ENCODE peak calls at places on chromosomes 16 and 17, in eight cellular contexts. J is left ventricle myocardium inferior, D is heart left ventricle, K is endodermal cell, W is heart right ventricle, T is mucosa of descending colon, H is mammary epithelial cell, X is colonic mucosa. O is an unnamed sample. For H3K4me1, the result is how much of the 10 kb centered on the place peaks cover.

GRCh38 chr17:4232168-4232813 is 31.5 kb downstream of the ANKFY1 start:
- DNase-seq in J (no peak), D (no peak), K (no peak), W (no peak), T (no peak), H (peak), X (no peak), O (no peak)

GRCh38 chr17:7380855-7381683 is at the start of gene TNK1:
- DNase-seq in J (peak), D (peak), K (peak), W (peak), T (peak), H (peak), X (peak), O (peak)

GRCh38 chr17:7673239-7673638 is 14.1 kb downstream of the TP53 start:
- DNase-seq in J (no peak), D (no peak), K (peak), W (no peak), T (peak), H (no peak), X (peak), O (no peak)

GRCh38 chr17:71436479-71436878 is 684.3 kb upstream of the SOX9 start:
- DNase-seq in J (no peak), D (no peak), K (no peak), W (no peak), T (no peak), H (peak), X (no peak), O (no peak)

GRCh38 chr16:75237398-75238131 is 13.9 kb downstream of the BCAR1 start:
- DNase-seq in J (no peak), D (no peak), K (no peak), W (no peak), T (no peak), H (no peak), X (peak), O (no peak)

GRCh38 chr17:8212312-8213180 is 2.2 kb upstream of the AURKB start:
- DNase-seq in J (no peak), D (no peak), K (no peak), W (no peak), T (no peak), H (no peak), X (no peak), O (no peak)

GRCh38 chr17:44738214-44738906 is 20.4 kb upstream of the ADAM11 start:
- DNase-seq in J (no peak), D (no peak), K (peak), W (no peak), T (no peak), H (peak), X (no peak), O (no peak)

GRCh38 chr17:56347646-56348045 is 194.4 kb downstream of the ANKFN1 start:
- DNase-seq in J (no peak), D (no peak), K (no peak), W (no peak), T (no peak), H (no peak), X (no peak), O (no peak)

GRCh38 chr16:3691778-3692177 is 25.5 kb downstream of the TRAP1 start:
- DNase-seq in J (no peak), D (no peak), K (no peak), W (no peak), T (no peak), H (no peak), X (no peak), O (no peak)

GRCh38 chr16:12398029-12398735 is 405.5 kb downstream of the CPPED1 start:
- DNase-seq in J (no peak), D (no peak), K (no peak), W (no peak), T (no peak), H (no peak), X (no peak), O (no peak)

GRCh38 chr16:70715113-70715711 is 29.4 kb upstream of the MTSS2 start:
- DNase-seq in J (peak), D (peak), K (no peak), W (peak), T (no peak), H (peak), X (peak), O (peak)

GRCh38 chr17:77958716-77959215 is 263 bp downstream of the TNRC6C start:
- DNase-seq in J (no peak), D (no peak), K (no peak), W (no peak), T (no peak), H (no peak), X (no peak), O (no peak)
- H3K4me3 ChIP-seq in J (peak), D (peak), K (no peak), W (peak), T (peak), H (peak), X (peak), O (peak)

DNA sequence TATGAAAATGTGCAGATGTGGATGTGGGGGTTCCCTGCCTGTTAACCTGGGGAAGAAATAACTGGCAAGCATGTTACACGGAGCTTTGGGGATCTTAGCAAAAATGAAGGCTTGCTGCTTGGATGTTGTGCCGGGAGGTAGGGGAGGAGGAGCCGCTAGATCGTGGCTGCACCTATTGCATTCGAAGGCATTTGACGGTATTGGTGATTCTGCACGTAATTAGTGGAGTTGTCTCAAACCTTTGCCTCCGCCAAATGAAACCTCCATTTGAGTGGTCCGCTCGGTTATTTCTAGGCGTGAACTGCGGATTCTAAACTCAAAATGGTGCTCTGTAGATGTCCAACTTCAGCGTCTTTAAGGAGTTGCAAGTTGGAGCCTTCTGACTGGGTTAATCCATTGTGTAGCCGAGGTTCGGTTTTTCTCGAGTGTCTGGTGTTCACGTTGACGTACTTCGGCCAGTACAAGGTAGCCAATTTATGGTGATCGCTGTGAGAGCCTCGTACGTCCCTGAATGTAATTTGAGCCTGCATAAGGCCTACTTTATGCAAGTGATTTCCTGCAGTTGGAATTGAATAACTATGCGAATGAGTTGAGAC is 1.5 kb downstream of the TNRC6C start:
- DNase-seq in J (no peak), D (no peak), K (no peak), W (peak), T (peak), H (no peak), X (no peak), O (no peak)
- H3K4me1 ChIP-seq in J (half or more), D (half or more), K (under half), W (half or more), T (under half), H (under half), X (under half), O (under half)

GRCh38 chr17:45977976-45978626 is 20.9 kb upstream of the STH start:
- DNase-seq in J (no peak), D (no peak), K (no peak), W (no peak), T (no peak), H (no peak), X (no peak), O (no peak)
- H3K4me3 ChIP-seq in J (no peak), D (no peak), K (no peak), W (no peak), T (no peak), H (no peak), X (no peak), O (no peak)

GRCh38 chr17:50059256-50059655 is 3.3 kb downstream of the ITGA3 start:
- DNase-seq in J (no peak), D (no peak), K (peak), W (no peak), T (no peak), H (peak), X (no peak), O (peak)

GRCh38 chr17:50058296-50058945 is 2.5 kb downstream of the ITGA3 start:
- DNase-seq in J (no peak), D (peak), K (peak), W (no peak), T (peak), H (no peak), X (no peak), O (no peak)

GRCh38 chr17:50056217-50056960 is 479 bp downstream of the ITGA3 start:
- DNase-seq in J (peak), D (peak), K (peak), W (no peak), T (peak), H (peak), X (peak), O (peak)

GRCh38 chr17:50056961-50057330 is 1.0 kb downstream of the ITGA3 start:
- DNase-seq in J (no peak), D (peak), K (peak), W (no peak), T (peak), H (peak), X (peak), O (no peak)

DNA sequence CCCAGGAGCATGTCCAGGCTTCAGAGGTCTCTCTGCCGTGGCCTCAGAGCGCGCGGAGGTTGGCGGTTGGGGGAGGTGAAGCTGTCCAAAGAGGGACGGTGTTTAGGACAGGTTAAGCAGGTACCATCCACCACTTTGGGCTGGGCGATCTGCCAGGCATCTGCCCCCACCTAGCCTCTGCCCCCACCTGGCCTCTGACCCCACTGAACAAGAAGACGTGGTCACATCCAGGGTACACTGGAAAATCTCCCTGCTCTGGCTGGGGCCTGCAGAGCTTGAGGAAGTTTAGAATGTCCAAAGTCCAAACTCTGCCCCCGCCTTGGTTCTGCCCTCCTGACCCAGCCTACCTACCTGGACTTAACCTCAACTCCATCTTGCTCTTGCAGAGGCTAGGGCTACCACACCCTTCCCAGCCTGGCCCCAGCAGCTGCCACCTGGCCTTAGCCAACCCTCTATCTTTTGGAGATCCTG is 1.6 kb downstream of the ITGA3 start:
- DNase-seq in J (no peak), D (peak), K (peak), W (no peak), T (peak), H (no peak), X (peak), O (peak)
- H3K4me1 ChIP-seq in J (half or more), D (half or more), K (under half), W (half or more), T (half or more), H (half or more), X (under half), O (under half)

DNA sequence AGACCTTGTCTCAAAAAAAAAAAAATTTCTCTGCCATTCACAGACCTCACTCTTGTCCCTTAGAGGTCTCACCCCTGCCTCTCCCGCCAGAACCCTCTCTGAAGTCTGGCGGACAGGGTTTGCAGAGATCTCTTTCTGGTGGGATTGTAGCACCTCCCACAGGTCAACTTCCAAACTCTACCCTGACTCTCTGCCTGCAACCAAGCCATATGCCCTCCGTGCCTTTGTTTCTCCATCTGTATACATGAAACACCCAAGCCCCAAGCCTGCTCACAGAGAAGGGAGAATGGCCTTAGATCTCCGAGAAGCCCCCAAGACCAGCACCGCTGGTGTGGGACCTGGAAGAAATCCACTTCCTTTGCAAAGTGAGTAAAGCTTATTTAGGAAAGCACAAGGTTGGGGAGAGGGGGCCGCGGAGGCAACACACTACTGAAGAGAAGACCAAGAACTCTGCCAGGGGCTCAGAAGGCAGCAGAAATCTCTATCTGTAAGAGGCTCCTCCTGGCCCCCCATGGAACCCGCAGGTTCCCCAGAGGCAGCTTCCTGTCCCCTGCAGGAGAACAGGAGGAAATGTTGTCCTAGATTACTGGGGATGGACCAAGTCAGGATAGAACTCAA is 219.9 kb downstream of the C16orf78 start:
- DNase-seq in J (no peak), D (no peak), K (peak), W (no peak), T (no peak), H (no peak), X (no peak), O (no peak)
- H3K4me3 ChIP-seq in J (no peak), D (no peak), K (no peak), W (no peak), T (no peak), H (no peak), X (no peak), O (no peak)

GRCh38 chr17:1091885-1092284 is 87.9 kb downstream of the ABR start:
- DNase-seq in J (no peak), D (no peak), K (no peak), W (no peak), T (no peak), H (peak), X (no peak), O (no peak)

GRCh38 chr17:1095093-1095852 is 84.5 kb downstream of the ABR start:
- DNase-seq in J (peak), D (peak), K (no peak), W (peak), T (no peak), H (no peak), X (no peak), O (no peak)

GRCh38 chr17:1099242-1099641 is 80.5 kb downstream of the ABR start:
- DNase-seq in J (no peak), D (no peak), K (no peak), W (no peak), T (no peak), H (no peak), X (no peak), O (no peak)

GRCh38 chr17:1094591-1094990 is 85.2 kb downstream of the ABR start:
- DNase-seq in J (no peak), D (no peak), K (no peak), W (no peak), T (no peak), H (no peak), X (no peak), O (no peak)

GRCh38 chr17:1095853-1096675 is 83.7 kb downstream of the ABR start:
- DNase-seq in J (no peak), D (no peak), K (no peak), W (no peak), T (no peak), H (no peak), X (no peak), O (no peak)
- H3K4me1 ChIP-seq in J (half or more), D (under half), K (under half), W (half or more), T (under half), H (under half), X (under half), O (under half)

GRCh38 chr16:79874391-79874790 is 273.9 kb upstream of the MAF start:
- DNase-seq in J (peak), D (peak), K (no peak), W (no peak), T (peak), H (peak), X (no peak), O (no peak)
- H3K4me3 ChIP-seq in J (no peak), D (no peak), K (no peak), W (no peak), T (no peak), H (no peak), X (no peak), O (no peak)

GRCh38 chr16:6148361-6148760 is 1050.8 kb upstream of the EEF2KMT start:
- DNase-seq in J (no peak), D (no peak), K (no peak), W (no peak), T (no peak), H (no peak), X (no peak), O (no peak)

GRCh38 chr16:6146874-6147425 is 1049.4 kb upstream of the EEF2KMT start:
- DNase-seq in J (no peak), D (no peak), K (peak), W (no peak), T (no peak), H (no peak), X (no peak), O (no peak)

GRCh38 chr16:6153901-6154300 is 1056.3 kb upstream of the EEF2KMT start:
- DNase-seq in J (no peak), D (no peak), K (no peak), W (no peak), T (no peak), H (no peak), X (no peak), O (no peak)

GRCh38 chr16:6144441-6144840 is 1046.8 kb upstream of the EEF2KMT start:
- DNase-seq in J (no peak), D (no peak), K (no peak), W (no peak), T (no peak), H (no peak), X (no peak), O (no peak)

DNA sequence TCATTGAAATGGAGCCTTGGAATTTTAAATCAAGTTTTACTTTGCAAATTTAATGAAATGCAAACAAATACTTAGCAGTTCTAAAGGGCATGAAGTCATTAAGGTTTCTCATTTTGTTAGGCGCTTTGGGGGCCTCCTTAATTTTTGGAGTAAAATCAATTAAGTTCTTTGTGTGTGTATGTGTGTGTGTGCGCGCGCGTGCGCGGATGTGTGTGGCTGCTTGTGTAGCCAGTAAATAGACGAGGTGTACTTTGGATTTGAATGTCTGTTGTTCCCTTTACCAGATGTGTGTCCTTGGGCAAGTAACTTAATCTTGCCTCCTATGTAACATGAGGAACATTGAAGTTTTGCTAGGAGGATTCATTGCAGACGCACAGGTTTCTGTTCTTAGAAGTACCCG is 1051.4 kb upstream of the EEF2KMT start:
- DNase-seq in J (no peak), D (no peak), K (no peak), W (no peak), T (no peak), H (no peak), X (no peak), O (no peak)
- H3K4me1 ChIP-seq in J (under half), D (under half), K (under half), W (under half), T (under half), H (under half), X (under half), O (under half)

DNA sequence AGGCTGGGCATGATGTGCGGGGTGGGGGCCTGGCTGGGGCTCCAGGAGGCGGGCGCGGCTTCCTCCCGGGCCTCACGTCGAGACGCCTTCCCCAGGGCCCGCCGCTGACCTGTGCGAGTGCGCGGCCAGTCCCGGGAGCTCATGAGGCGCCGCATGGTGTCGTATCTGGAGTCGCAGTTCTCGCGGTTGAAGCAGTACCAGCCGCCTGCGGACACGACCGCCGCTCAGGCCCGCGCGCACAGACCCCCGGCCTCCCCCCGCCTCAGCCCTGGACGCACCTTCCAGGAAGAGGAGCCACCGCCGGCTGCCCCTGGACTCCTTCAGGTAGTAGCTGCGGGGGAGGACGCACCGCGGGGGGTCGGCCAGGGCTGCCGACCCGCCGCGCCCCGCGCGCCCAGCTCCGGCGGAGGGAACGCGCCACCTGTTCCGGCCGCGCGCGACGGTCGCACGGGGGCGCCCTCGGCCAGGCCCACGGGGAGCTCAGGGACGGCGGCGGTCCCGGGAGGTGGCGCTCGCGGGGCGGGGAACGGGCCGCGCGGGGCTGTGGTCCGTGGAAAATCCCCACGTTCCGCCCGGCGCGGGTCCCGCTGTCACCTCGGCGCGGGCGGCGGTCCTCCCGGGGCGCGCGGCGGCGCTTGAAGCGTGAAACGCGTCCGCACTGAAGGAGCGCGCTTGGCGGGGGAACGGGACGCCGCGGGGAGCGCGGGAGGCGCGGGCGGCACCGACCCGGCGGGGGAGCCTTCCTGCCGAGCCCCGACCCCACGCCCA is 1.4 kb downstream of the NOTUM start:
- DNase-seq in J (peak), D (peak), K (peak), W (peak), T (peak), H (peak), X (peak), O (peak)
- H3K4me3 ChIP-seq in J (peak), D (peak), K (no peak), W (peak), T (no peak), H (no peak), X (peak), O (no peak)

DNA sequence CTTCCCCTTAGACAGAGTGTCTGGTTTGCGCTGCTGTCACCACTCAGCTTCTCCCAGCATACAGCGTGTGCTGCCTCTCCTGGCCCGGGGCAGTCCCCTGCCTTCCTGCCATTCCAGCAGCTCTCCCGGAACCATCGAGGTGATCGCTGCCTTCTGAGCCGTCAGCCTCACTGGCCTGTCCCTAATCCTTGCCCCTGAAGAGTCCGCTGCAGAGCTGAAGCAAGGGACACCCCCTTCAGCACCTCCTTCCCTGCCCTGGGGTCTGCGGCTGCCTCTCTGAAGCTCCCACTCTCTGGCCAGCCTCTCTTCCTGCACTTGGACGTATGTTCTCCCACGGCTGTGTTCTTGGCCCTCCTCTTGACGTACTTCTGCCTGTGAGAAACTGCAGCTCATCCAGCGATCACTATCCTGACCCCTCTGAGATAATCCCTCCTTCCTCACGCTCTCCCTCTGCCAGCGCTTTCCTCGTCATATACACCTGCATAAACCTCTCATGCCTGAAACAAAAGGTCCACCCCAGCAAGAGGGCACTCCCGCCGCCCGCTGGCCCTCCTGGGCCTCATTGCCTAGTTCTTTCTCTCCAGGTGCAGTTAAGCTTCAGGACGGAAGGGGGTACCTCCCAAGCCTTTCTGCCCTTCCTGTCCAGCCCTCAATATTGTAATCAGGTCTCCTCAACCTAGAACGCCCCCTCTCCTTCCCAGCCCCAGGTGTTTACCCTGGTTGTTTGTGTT is 220.6 kb upstream of the CHMP6 start:
- DNase-seq in J (no peak), D (no peak), K (peak), W (no peak), T (no peak), H (no peak), X (no peak), O (no peak)
- H3K4me1 ChIP-seq in J (under half), D (under half), K (under half), W (under half), T (under half), H (under half), X (under half), O (under half)